ENCODE peak calls at places on chromosomes 7 and 10, in seven cellular contexts. One of them, this sample, is unnamed.

GRCh38 chr7:45457591-45457990 is 116.6 kb upstream of the ADCY1 start:
- DNase-seq in T-helper 9 cell: no peak
- DNase-seq in activated CD4-positive, alpha-beta T cell treated with anti-CD3 and anti-CD28 coated beads, Interleukin-2, amount 10 ng/mL, durations not matched to agents 7 days and 5 days: no peak
- DNase-seq in naive thymus-derived CD8-positive, alpha-beta T cell: no peak
- DNase-seq in HL-60: no peak
- DNase-seq in effector CD4-positive, alpha-beta T cell: no peak
- DNase-seq in stimulated activated CD8-positive, alpha-beta memory T cell treated with anti-CD3 and anti-CD28 coated beads, Interleukin-2, amount 100 ng/mL, for 1 hour: no peak
- DNase-seq in this sample: no peak

GRCh38 chr7:129752760-129753159 is 141.2 kb downstream of the NRF1 start:
- DNase-seq in T-helper 9 cell: no peak
- DNase-seq in activated CD4-positive, alpha-beta T cell treated with anti-CD3 and anti-CD28 coated beads, Interleukin-2, amount 10 ng/mL, durations not matched to agents 7 days and 5 days: no peak
- DNase-seq in naive thymus-derived CD8-positive, alpha-beta T cell: no peak
- DNase-seq in HL-60: no peak
- DNase-seq in effector CD4-positive, alpha-beta T cell: no peak
- DNase-seq in stimulated activated CD8-positive, alpha-beta memory T cell treated with anti-CD3 and anti-CD28 coated beads, Interleukin-2, amount 100 ng/mL, for 1 hour: no peak
- DNase-seq in this sample: no peak

GRCh38 chr10:123146013-123146891 is 1.7 kb upstream of the HMX2 start:
- DNase-seq in T-helper 9 cell: no peak
- DNase-seq in activated CD4-positive, alpha-beta T cell treated with anti-CD3 and anti-CD28 coated beads, Interleukin-2, amount 10 ng/mL, durations not matched to agents 7 days and 5 days: no peak
- DNase-seq in naive thymus-derived CD8-positive, alpha-beta T cell: no peak
- DNase-seq in HL-60: no peak
- DNase-seq in effector CD4-positive, alpha-beta T cell: no peak
- DNase-seq in stimulated activated CD8-positive, alpha-beta memory T cell treated with anti-CD3 and anti-CD28 coated beads, Interleukin-2, amount 100 ng/mL, for 1 hour: no peak
- DNase-seq in this sample: no peak

GRCh38 chr10:118259288-118259906 is 82.7 kb downstream of the FAM204A start:
- DNase-seq in T-helper 9 cell: peak
- DNase-seq in activated CD4-positive, alpha-beta T cell treated with anti-CD3 and anti-CD28 coated beads, Interleukin-2, amount 10 ng/mL, durations not matched to agents 7 days and 5 days: peak
- DNase-seq in naive thymus-derived CD8-positive, alpha-beta T cell: no peak
- DNase-seq in HL-60: peak
- DNase-seq in effector CD4-positive, alpha-beta T cell: no peak
- DNase-seq in stimulated activated CD8-positive, alpha-beta memory T cell treated with anti-CD3 and anti-CD28 coated beads, Interleukin-2, amount 100 ng/mL, for 1 hour: no peak
- DNase-seq in this sample: peak

GRCh38 chr10:3763852-3764625 is 21.0 kb downstream of the KLF6 start:
- DNase-seq in T-helper 9 cell: no peak
- DNase-seq in activated CD4-positive, alpha-beta T cell treated with anti-CD3 and anti-CD28 coated beads, Interleukin-2, amount 10 ng/mL, durations not matched to agents 7 days and 5 days: no peak
- DNase-seq in naive thymus-derived CD8-positive, alpha-beta T cell: no peak
- DNase-seq in HL-60: no peak
- DNase-seq in effector CD4-positive, alpha-beta T cell: no peak
- DNase-seq in stimulated activated CD8-positive, alpha-beta memory T cell treated with anti-CD3 and anti-CD28 coated beads, Interleukin-2, amount 100 ng/mL, for 1 hour: no peak
- DNase-seq in this sample: no peak

GRCh38 chr10:125396651-125397050 is 236.3 kb upstream of the CTBP2 start:
- DNase-seq in T-helper 9 cell: no peak
- DNase-seq in activated CD4-positive, alpha-beta T cell treated with anti-CD3 and anti-CD28 coated beads, Interleukin-2, amount 10 ng/mL, durations not matched to agents 7 days and 5 days: no peak
- DNase-seq in naive thymus-derived CD8-positive, alpha-beta T cell: no peak
- DNase-seq in HL-60: no peak
- DNase-seq in effector CD4-positive, alpha-beta T cell: no peak
- DNase-seq in stimulated activated CD8-positive, alpha-beta memory T cell treated with anti-CD3 and anti-CD28 coated beads, Interleukin-2, amount 100 ng/mL, for 1 hour: no peak
- DNase-seq in this sample: no peak

GRCh38 chr7:15561840-15562239 is at the start of gene AGMO:
- DNase-seq in T-helper 9 cell: no peak
- DNase-seq in activated CD4-positive, alpha-beta T cell treated with anti-CD3 and anti-CD28 coated beads, Interleukin-2, amount 10 ng/mL, durations not matched to agents 7 days and 5 days: no peak
- DNase-seq in naive thymus-derived CD8-positive, alpha-beta T cell: no peak
- DNase-seq in HL-60: no peak
- DNase-seq in effector CD4-positive, alpha-beta T cell: no peak
- DNase-seq in stimulated activated CD8-positive, alpha-beta memory T cell treated with anti-CD3 and anti-CD28 coated beads, Interleukin-2, amount 100 ng/mL, for 1 hour: no peak
- DNase-seq in this sample: no peak

GRCh38 chr10:132774905-132775863 is 10.8 kb downstream of the NKX6-2 start:
- DNase-seq in T-helper 9 cell: no peak
- DNase-seq in activated CD4-positive, alpha-beta T cell treated with anti-CD3 and anti-CD28 coated beads, Interleukin-2, amount 10 ng/mL, durations not matched to agents 7 days and 5 days: no peak
- DNase-seq in naive thymus-derived CD8-positive, alpha-beta T cell: no peak
- DNase-seq in HL-60: no peak
- DNase-seq in effector CD4-positive, alpha-beta T cell: no peak
- DNase-seq in stimulated activated CD8-positive, alpha-beta memory T cell treated with anti-CD3 and anti-CD28 coated beads, Interleukin-2, amount 100 ng/mL, for 1 hour: no peak
- DNase-seq in this sample: peak

GRCh38 chr10:31034041-31034918 is 2.6 kb upstream of the ZNF438 start:
- DNase-seq in T-helper 9 cell: no peak
- DNase-seq in activated CD4-positive, alpha-beta T cell treated with anti-CD3 and anti-CD28 coated beads, Interleukin-2, amount 10 ng/mL, durations not matched to agents 7 days and 5 days: no peak
- DNase-seq in naive thymus-derived CD8-positive, alpha-beta T cell: no peak
- DNase-seq in HL-60: peak
- DNase-seq in effector CD4-positive, alpha-beta T cell: no peak
- DNase-seq in stimulated activated CD8-positive, alpha-beta memory T cell treated with anti-CD3 and anti-CD28 coated beads, Interleukin-2, amount 100 ng/mL, for 1 hour: no peak
- DNase-seq in this sample: peak

GRCh38 chr7:12609556-12609955 is 39.0 kb downstream of the SCIN start:
- DNase-seq in T-helper 9 cell: no peak
- DNase-seq in activated CD4-positive, alpha-beta T cell treated with anti-CD3 and anti-CD28 coated beads, Interleukin-2, amount 10 ng/mL, durations not matched to agents 7 days and 5 days: no peak
- DNase-seq in naive thymus-derived CD8-positive, alpha-beta T cell: no peak
- DNase-seq in HL-60: no peak
- DNase-seq in effector CD4-positive, alpha-beta T cell: no peak
- DNase-seq in stimulated activated CD8-positive, alpha-beta memory T cell treated with anti-CD3 and anti-CD28 coated beads, Interleukin-2, amount 100 ng/mL, for 1 hour: no peak
- DNase-seq in this sample: no peak

GRCh38 chr10:104641150-104642000 is at the start of gene SORCS3:
- DNase-seq in T-helper 9 cell: no peak
- DNase-seq in activated CD4-positive, alpha-beta T cell treated with anti-CD3 and anti-CD28 coated beads, Interleukin-2, amount 10 ng/mL, durations not matched to agents 7 days and 5 days: no peak
- DNase-seq in naive thymus-derived CD8-positive, alpha-beta T cell: no peak
- DNase-seq in HL-60: no peak
- DNase-seq in effector CD4-positive, alpha-beta T cell: no peak
- DNase-seq in stimulated activated CD8-positive, alpha-beta memory T cell treated with anti-CD3 and anti-CD28 coated beads, Interleukin-2, amount 100 ng/mL, for 1 hour: no peak
- DNase-seq in this sample: no peak

GRCh38 chr7:69738396-69738889 is 140.2 kb downstream of the AUTS2 start:
- DNase-seq in T-helper 9 cell: no peak
- DNase-seq in activated CD4-positive, alpha-beta T cell treated with anti-CD3 and anti-CD28 coated beads, Interleukin-2, amount 10 ng/mL, durations not matched to agents 7 days and 5 days: no peak
- DNase-seq in naive thymus-derived CD8-positive, alpha-beta T cell: no peak
- DNase-seq in HL-60: no peak
- DNase-seq in effector CD4-positive, alpha-beta T cell: no peak
- DNase-seq in stimulated activated CD8-positive, alpha-beta memory T cell treated with anti-CD3 and anti-CD28 coated beads, Interleukin-2, amount 100 ng/mL, for 1 hour: no peak
- DNase-seq in this sample: peak

GRCh38 chr10:113438660-113439059 is 114.2 kb upstream of the HABP2 start:
- DNase-seq in T-helper 9 cell: no peak
- DNase-seq in activated CD4-positive, alpha-beta T cell treated with anti-CD3 and anti-CD28 coated beads, Interleukin-2, amount 10 ng/mL, durations not matched to agents 7 days and 5 days: no peak
- DNase-seq in naive thymus-derived CD8-positive, alpha-beta T cell: no peak
- DNase-seq in HL-60: no peak
- DNase-seq in effector CD4-positive, alpha-beta T cell: no peak
- DNase-seq in stimulated activated CD8-positive, alpha-beta memory T cell treated with anti-CD3 and anti-CD28 coated beads, Interleukin-2, amount 100 ng/mL, for 1 hour: no peak
- DNase-seq in this sample: peak

GRCh38 chr10:120735773-120736371 is 115.3 kb upstream of the WDR11 start:
- DNase-seq in T-helper 9 cell: no peak
- DNase-seq in activated CD4-positive, alpha-beta T cell treated with anti-CD3 and anti-CD28 coated beads, Interleukin-2, amount 10 ng/mL, durations not matched to agents 7 days and 5 days: no peak
- DNase-seq in naive thymus-derived CD8-positive, alpha-beta T cell: no peak
- DNase-seq in HL-60: no peak
- DNase-seq in effector CD4-positive, alpha-beta T cell: no peak
- DNase-seq in stimulated activated CD8-positive, alpha-beta memory T cell treated with anti-CD3 and anti-CD28 coated beads, Interleukin-2, amount 100 ng/mL, for 1 hour: no peak
- DNase-seq in this sample: peak

GRCh38 chr10:74662635-74663034 is 163.8 kb upstream of the KAT6B start:
- DNase-seq in T-helper 9 cell: no peak
- DNase-seq in activated CD4-positive, alpha-beta T cell treated with anti-CD3 and anti-CD28 coated beads, Interleukin-2, amount 10 ng/mL, durations not matched to agents 7 days and 5 days: no peak
- DNase-seq in naive thymus-derived CD8-positive, alpha-beta T cell: no peak
- DNase-seq in HL-60: no peak
- DNase-seq in effector CD4-positive, alpha-beta T cell: no peak
- DNase-seq in stimulated activated CD8-positive, alpha-beta memory T cell treated with anti-CD3 and anti-CD28 coated beads, Interleukin-2, amount 100 ng/mL, for 1 hour: no peak
- DNase-seq in this sample: no peak

GRCh38 chr7:129159539-129159938 is 15.0 kb downstream of the TSPAN33 start:
- DNase-seq in T-helper 9 cell: no peak
- DNase-seq in activated CD4-positive, alpha-beta T cell treated with anti-CD3 and anti-CD28 coated beads, Interleukin-2, amount 10 ng/mL, durations not matched to agents 7 days and 5 days: no peak
- DNase-seq in naive thymus-derived CD8-positive, alpha-beta T cell: no peak
- DNase-seq in HL-60: no peak
- DNase-seq in effector CD4-positive, alpha-beta T cell: no peak
- DNase-seq in stimulated activated CD8-positive, alpha-beta memory T cell treated with anti-CD3 and anti-CD28 coated beads, Interleukin-2, amount 100 ng/mL, for 1 hour: no peak
- DNase-seq in this sample: no peak

GRCh38 chr7:22559829-22560489 is 60.0 kb upstream of the STEAP1B start:
- DNase-seq in T-helper 9 cell: peak
- DNase-seq in activated CD4-positive, alpha-beta T cell treated with anti-CD3 and anti-CD28 coated beads, Interleukin-2, amount 10 ng/mL, durations not matched to agents 7 days and 5 days: peak
- DNase-seq in naive thymus-derived CD8-positive, alpha-beta T cell: peak
- DNase-seq in HL-60: no peak
- DNase-seq in effector CD4-positive, alpha-beta T cell: peak
- DNase-seq in stimulated activated CD8-positive, alpha-beta memory T cell treated with anti-CD3 and anti-CD28 coated beads, Interleukin-2, amount 100 ng/mL, for 1 hour: no peak
- DNase-seq in this sample: peak

GRCh38 chr7:104643587-104644217 is 315.3 kb downstream of the LHFPL3 start:
- DNase-seq in T-helper 9 cell: no peak
- DNase-seq in activated CD4-positive, alpha-beta T cell treated with anti-CD3 and anti-CD28 coated beads, Interleukin-2, amount 10 ng/mL, durations not matched to agents 7 days and 5 days: no peak
- DNase-seq in naive thymus-derived CD8-positive, alpha-beta T cell: no peak
- DNase-seq in HL-60: no peak
- DNase-seq in effector CD4-positive, alpha-beta T cell: no peak
- DNase-seq in stimulated activated CD8-positive, alpha-beta memory T cell treated with anti-CD3 and anti-CD28 coated beads, Interleukin-2, amount 100 ng/mL, for 1 hour: no peak
- DNase-seq in this sample: peak

GRCh38 chr7:25720427-25720826 is 431.6 kb upstream of the NFE2L3 start:
- DNase-seq in T-helper 9 cell: no peak
- DNase-seq in activated CD4-positive, alpha-beta T cell treated with anti-CD3 and anti-CD28 coated beads, Interleukin-2, amount 10 ng/mL, durations not matched to agents 7 days and 5 days: no peak
- DNase-seq in naive thymus-derived CD8-positive, alpha-beta T cell: no peak
- DNase-seq in HL-60: no peak
- DNase-seq in effector CD4-positive, alpha-beta T cell: no peak
- DNase-seq in stimulated activated CD8-positive, alpha-beta memory T cell treated with anti-CD3 and anti-CD28 coated beads, Interleukin-2, amount 100 ng/mL, for 1 hour: no peak
- DNase-seq in this sample: peak

GRCh38 chr7:21345361-21345760 is 82.5 kb upstream of the SP4 start:
- DNase-seq in T-helper 9 cell: no peak
- DNase-seq in activated CD4-positive, alpha-beta T cell treated with anti-CD3 and anti-CD28 coated beads, Interleukin-2, amount 10 ng/mL, durations not matched to agents 7 days and 5 days: no peak
- DNase-seq in naive thymus-derived CD8-positive, alpha-beta T cell: no peak
- DNase-seq in HL-60: no peak
- DNase-seq in effector CD4-positive, alpha-beta T cell: no peak
- DNase-seq in stimulated activated CD8-positive, alpha-beta memory T cell treated with anti-CD3 and anti-CD28 coated beads, Interleukin-2, amount 100 ng/mL, for 1 hour: no peak
- DNase-seq in this sample: no peak

GRCh38 chr10:112950714-112951348 is 784 bp downstream of the TCF7L2 start:
- DNase-seq in T-helper 9 cell: peak
- DNase-seq in activated CD4-positive, alpha-beta T cell treated with anti-CD3 and anti-CD28 coated beads, Interleukin-2, amount 10 ng/mL, durations not matched to agents 7 days and 5 days: no peak
- DNase-seq in naive thymus-derived CD8-positive, alpha-beta T cell: peak
- DNase-seq in HL-60: no peak
- DNase-seq in effector CD4-positive, alpha-beta T cell: no peak
- DNase-seq in stimulated activated CD8-positive, alpha-beta memory T cell treated with anti-CD3 and anti-CD28 coated beads, Interleukin-2, amount 100 ng/mL, for 1 hour: no peak
- DNase-seq in this sample: peak